ENCODE peak calls at places on chromosome 5, in six cellular contexts. P is brain microvascular endothelial cell; E is central memory CD8-positive, alpha-beta T cell; D is NCI-H82; N is left ventricle myocardium superior; W is posterior cingulate gyrus. Z is an unnamed sample.

GRCh38 chr5:68447530-68447929 is 232.0 kb downstream of the PIK3R1 start:
- DNase-seq in P (no peak), N (no peak), D (no peak), E (no peak), W (no peak), Z (no peak)

GRCh38 chr5:79229357-79230174 is 6.4 kb upstream of the JMY start:
- DNase-seq in W (no peak), N (no peak), P (peak; percentile 6), D (peak; percentile 95), E (no peak), Z (peak; percentile 92)

GRCh38 chr5:171714851-171715250 is 70.8 kb upstream of the SMIM23 start:
- DNase-seq in D (no peak), N (no peak), W (no peak), E (no peak), P (no peak), Z (no peak)

GRCh38 chr5:179836225-179837019 is 15.7 kb downstream of the SQSTM1 start:
- DNase-seq in E (no peak), D (no peak), W (no peak), N (peak; percentile 41), P (no peak), Z (no peak)

GRCh38 chr5:171387255-171387969 is at the start of gene NPM1:
- DNase-seq in N (peak; percentile 97), E (peak; percentile 93), P (peak; percentile 96), W (peak; percentile 94), D (peak; percentile 98), Z (peak; percentile 89)

GRCh38 chr5:139636975-139637408 is 11.2 kb upstream of the CXXC5 start:
- DNase-seq in D (no peak), P (no peak), E (peak; percentile 15), W (no peak), N (no peak), Z (no peak)

GRCh38 chr5:174987443-174988012 is 263.1 kb downstream of the MSX2 start:
- DNase-seq in P (no peak), N (no peak), E (no peak), W (no peak), D (no peak), Z (no peak)

GRCh38 chr5:113181853-113182490 is 205.4 kb downstream of the DCP2 start:
- DNase-seq in P (no peak), E (no peak), W (no peak), D (no peak), N (no peak), Z (no peak)

GRCh38 chr5:169195601-169196000 is 105.3 kb downstream of the SLIT3 start:
- DNase-seq in D (no peak), N (no peak), P (peak; percentile 27), W (no peak), E (no peak), Z (no peak)

GRCh38 chr5:60803712-60804111 is 40.4 kb downstream of the ELOVL7 start:
- DNase-seq in E (no peak), D (no peak), W (no peak), N (no peak), P (no peak), Z (no peak)

Z was measured in NCI-H524 treated with DMSO at 0.1 percent for 48 hours.